ENCODE peak calls at places on chromosomes 2 and 18, in five cellular contexts. K, W, B, A and D are unnamed samples.
A peak's percentile ranks its signal among the peaks of the same experiment; 100 is the strongest.

GRCh38 chr2:19195681-19196080 is 162.7 kb downstream of the OSR1 start:
- DNase-seq in W (no peak), A (no peak), B (no peak), K (no peak), D (no peak)

GRCh38 chr2:40760071-40760666 is 308.3 kb upstream of the SLC8A1 start:
- DNase-seq in K (peak; percentile 8), W (peak; percentile 35), B (no peak), A (no peak), D (peak; percentile 57)

GRCh38 chr18:2846638-2847340 is at the start of gene EMILIN2:
- DNase-seq in W (no peak), A (no peak), K (no peak), B (no peak), D (peak; percentile 59)

GRCh38 chr2:195594248-195594647 is 62.8 kb upstream of the SLC39A10 start:
- DNase-seq in W (no peak), K (no peak), B (no peak), A (no peak), D (no peak)

GRCh38 chr2:9095690-9096089 is 92.2 kb upstream of the MBOAT2 start:
- DNase-seq in B (no peak), W (no peak), K (no peak), A (no peak), D (no peak)

GRCh38 chr2:131154071-131154531 is 49.0 kb downstream of the PLEKHB2 start:
- DNase-seq in K (peak; percentile 72), A (peak; percentile 24), B (no peak), W (peak; percentile 70), D (peak; percentile 82)

GRCh38 chr2:160109939-160110673 is 47.7 kb upstream of the PLA2R1 start:
- DNase-seq in K (peak; percentile 58), A (no peak), W (peak; percentile 62), B (no peak), D (peak; percentile 72)

GRCh38 chr2:28327963-28328922 is 64.4 kb upstream of the FOSL2 start:
- DNase-seq in W (no peak), B (no peak), A (no peak), K (no peak), D (no peak)

GRCh38 chr2:73284296-73285161 is at the start of gene FBXO41:
- DNase-seq in B (peak; percentile 62), A (peak; percentile 47), W (peak; percentile 30), K (no peak), D (peak; percentile 56)

GRCh38 chr2:163735692-163736432 is at the start of gene FIGN:
- DNase-seq in K (peak; percentile 69), W (peak; percentile 75), A (no peak), B (peak; percentile 70), D (peak; percentile 70)

GRCh38 chr2:43854671-43855070 is 15.9 kb downstream of the ABCG8 start:
- DNase-seq in K (no peak), B (no peak), A (no peak), W (no peak), D (no peak)

GRCh38 chr18:26497881-26498280 is 50.5 kb downstream of the KCTD1 start:
- DNase-seq in A (no peak), K (no peak), W (no peak), B (no peak), D (no peak)

GRCh38 chr18:832085-832681 is 20.1 kb upstream of the YES1 start:
- DNase-seq in K (no peak), W (peak; percentile 91), A (no peak), B (no peak), D (no peak)

GRCh38 chr2:65834657-65835056 is 402.3 kb upstream of the SPRED2 start:
- DNase-seq in A (no peak), K (no peak), W (no peak), B (no peak), D (no peak)

GRCh38 chr2:12083713-12084420 is 337.4 kb downstream of the LPIN1 start:
- DNase-seq in A (no peak), B (no peak), K (no peak), W (no peak), D (no peak)

GRCh38 chr18:62897153-62897552 is 181.8 kb downstream of the PHLPP1 start:
- DNase-seq in W (no peak), K (no peak), B (no peak), A (no peak), D (no peak)

GRCh38 chr2:164967781-164968228 is 12.5 kb upstream of the SLC38A11 start:
- DNase-seq in B (peak; percentile 29), A (no peak), K (peak; percentile 55), W (no peak), D (no peak)

GRCh38 chr18:3194947-3195612 is 24.7 kb downstream of the MYOM1 start:
- DNase-seq in W (no peak), A (no peak), B (no peak), K (no peak), D (no peak)

GRCh38 chr2:72923833-72924352 is 6.6 kb downstream of the EMX1 start:
- DNase-seq in W (no peak), B (no peak), K (no peak), A (no peak), D (no peak)

GRCh38 chr2:171042253-171042969 is 113.4 kb downstream of the GORASP2 start:
- DNase-seq in K (no peak), W (no peak), A (no peak), B (no peak), D (no peak)

GRCh38 chr2:108884629-108885028 is 98.1 kb downstream of the CCDC138 start:
- DNase-seq in A (no peak), K (peak; percentile 2), B (no peak), W (no peak), D (no peak)

GRCh38 chr2:201118121-201118956 is 2.4 kb downstream of the CFLAR start:
- DNase-seq in B (no peak), W (peak; percentile 88), K (peak; percentile 44), A (no peak), D (peak; percentile 62)

GRCh38 chr18:23939366-23939765 is 75.2 kb upstream of the TTC39C start:
- DNase-seq in W (no peak), A (no peak), B (no peak), K (no peak), D (no peak)

GRCh38 chr2:238633426-238634328 is 206.9 kb downstream of the ASB1 start:
- DNase-seq in A (no peak), K (no peak), B (no peak), W (no peak), D (no peak)

GRCh38 chr2:238638100-238638981 is 209.5 kb upstream of the TWIST2 start:
- DNase-seq in B (no peak), K (no peak), A (no peak), W (no peak), D (no peak)

GRCh38 chr2:238636269-238637073 is 209.7 kb downstream of the ASB1 start:
- DNase-seq in B (no peak), A (no peak), K (no peak), W (no peak), D (no peak)

GRCh38 chr2:238634701-238635402 is 208.1 kb downstream of the ASB1 start:
- DNase-seq in K (no peak), A (no peak), W (no peak), B (no peak), D (no peak)

DNA sequence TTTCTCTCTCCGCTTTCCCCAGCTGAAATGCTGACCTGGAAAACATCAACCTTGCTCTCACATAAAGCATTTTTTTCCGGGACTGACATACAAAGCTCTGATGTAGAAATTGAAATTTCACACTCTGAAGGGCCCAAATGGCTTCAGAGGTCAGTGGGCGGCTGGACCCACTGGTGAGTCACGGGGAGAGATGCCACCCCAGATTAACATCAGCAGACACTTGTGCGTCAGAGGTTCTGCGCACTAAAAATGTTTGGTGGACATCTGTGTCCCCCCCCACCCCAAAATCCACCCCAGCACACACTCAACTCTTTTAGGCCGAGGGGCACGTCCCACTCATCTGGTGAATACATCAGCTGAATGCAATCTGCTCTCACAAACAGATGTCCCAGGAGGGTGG is 208.9 kb downstream of the ASB1 start:
- DNase-seq in A (no peak), W (no peak), B (no peak), K (no peak), D (no peak)
- TF ChIP-seq SUZ12 in A (no peak), W (no peak), B (no peak), K (no peak), D (no peak)

DNA sequence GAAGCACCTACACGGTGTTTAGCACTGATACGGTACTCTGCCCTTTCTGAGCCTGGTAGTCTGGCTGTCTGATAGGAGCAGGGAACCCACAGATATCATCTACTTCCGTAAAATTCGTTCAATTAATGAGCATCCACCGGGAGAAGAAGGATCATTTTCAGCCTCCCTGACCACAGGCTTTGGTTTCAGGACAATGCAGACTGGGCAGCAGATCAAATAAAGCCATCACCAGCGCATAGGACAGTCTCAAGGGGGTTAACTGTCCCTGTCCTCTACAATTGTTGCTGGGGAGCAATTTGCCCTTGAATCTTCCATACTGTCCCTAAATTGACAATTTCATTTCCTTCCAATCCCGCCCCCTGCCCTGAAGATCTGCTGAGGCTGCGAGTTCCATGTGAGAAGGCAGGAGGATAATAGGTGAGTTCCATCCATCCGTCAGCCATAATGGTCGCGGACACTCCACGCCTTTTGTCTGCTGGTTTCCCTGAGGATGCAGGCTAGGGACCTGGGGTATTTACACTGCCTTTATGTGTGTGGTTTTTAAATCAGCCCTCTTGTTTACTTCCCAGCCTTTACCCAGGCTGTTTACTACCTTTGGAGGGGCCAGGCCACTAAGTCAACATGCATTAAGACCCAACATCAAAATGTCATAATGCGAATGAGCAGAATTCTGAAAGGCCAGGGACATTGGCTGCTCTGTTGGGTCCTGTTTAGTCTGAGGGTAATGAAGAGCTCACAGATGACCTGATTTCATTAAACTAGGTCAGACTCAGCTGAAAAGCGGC is 110.1 kb downstream of the MYCN start:
- DNase-seq in W (no peak), B (no peak), A (no peak), K (no peak), D (no peak)
- TF ChIP-seq SUZ12 in W (no peak), B (no peak), A (no peak), K (no peak), D (no peak)

DNA sequence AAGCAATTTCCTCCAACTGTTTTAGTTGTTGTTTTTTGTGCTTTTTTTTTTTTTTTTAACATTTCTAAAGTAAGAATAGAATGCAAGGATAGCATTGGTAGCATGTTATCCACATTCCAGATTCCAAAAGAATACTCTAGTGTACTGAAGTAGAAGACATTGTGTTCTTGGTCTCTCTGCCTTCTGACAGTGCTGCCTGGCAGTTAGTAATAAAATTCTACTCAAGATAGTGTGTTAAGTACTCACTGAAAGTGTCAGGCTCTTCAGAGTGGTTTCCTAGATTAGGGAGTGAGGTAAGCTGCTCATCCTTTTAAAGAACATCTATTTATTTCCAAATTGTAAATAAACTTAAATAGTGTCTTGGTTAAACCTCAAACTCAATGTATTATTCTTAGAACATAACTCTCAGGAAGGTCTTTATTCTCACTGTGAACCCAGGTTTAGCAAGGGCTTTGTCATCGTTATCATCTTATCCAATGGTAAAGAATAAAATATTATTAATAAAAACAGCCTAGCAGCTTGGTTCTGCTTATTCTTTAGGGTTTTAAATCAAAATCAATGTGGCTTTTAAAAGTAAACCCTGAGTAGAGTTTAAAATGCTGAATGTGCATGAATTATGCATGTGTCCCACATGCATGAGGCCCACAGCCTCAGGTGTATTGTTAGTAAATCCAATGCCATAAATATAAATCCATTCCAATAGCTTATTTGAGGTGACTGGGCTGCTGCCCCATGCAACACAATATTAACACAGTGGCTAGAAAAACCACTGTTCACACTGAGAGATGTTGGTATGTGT is 253.9 kb downstream of the HNMT start:
- DNase-seq in K (no peak), W (no peak), B (no peak), A (no peak), D (no peak)
- TF ChIP-seq SUZ12 in K (no peak), W (no peak), B (no peak), A (no peak), D (no peak)

DNA sequence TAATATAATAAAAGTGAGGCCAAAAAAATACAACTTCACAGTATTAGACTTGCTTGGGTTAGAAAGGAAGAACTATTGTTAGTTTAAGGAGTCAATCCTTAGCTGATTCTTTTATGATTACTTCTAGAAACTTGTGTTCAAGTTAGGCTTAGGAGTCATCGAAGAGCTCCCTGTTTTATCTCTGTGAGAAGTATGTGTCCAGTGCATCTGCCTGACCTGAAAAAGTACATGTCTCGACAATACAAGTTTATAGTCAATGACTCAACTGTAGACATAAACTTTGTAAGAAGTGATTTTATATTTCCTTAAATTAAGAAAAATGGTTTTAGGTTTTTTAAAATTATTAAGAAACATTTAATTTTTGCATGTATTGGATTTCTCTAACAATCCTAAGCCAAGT is 571.2 kb downstream of the ZEB2 start:
- DNase-seq in W (no peak), A (no peak), B (no peak), K (no peak), D (no peak)
- TF ChIP-seq SUZ12 in W (no peak), A (no peak), B (no peak), K (no peak), D (no peak)